ENCODE peak calls at places on chromosomes 5 and 9, in seven cellular contexts. E, Q, N, C, U, P and W are unnamed samples.

GRCh38 chr5:92435781-92436180 is 1052.7 kb upstream of the ARRDC3 start:
- DNase-seq in E (no peak), U (no peak), P (no peak), N (no peak), Q (no peak), C (no peak), W (no peak)

GRCh38 chr5:143036146-143036927 is 266.2 kb downstream of the ARHGAP26 start:
- DNase-seq in Q (no peak), P (no peak), U (no peak), C (no peak), N (no peak), E (no peak), W (no peak)

GRCh38 chr5:64923151-64923685 is 154.5 kb downstream of the CWC27 start:
- DNase-seq in N (peak; percentile 84), Q (peak; percentile 53), C (peak; percentile 84), P (no peak), E (no peak), U (peak; percentile 23), W (no peak)

GRCh38 chr5:1019001-1019651 is 10.5 kb downstream of the NKD2 start:
- DNase-seq in P (no peak), Q (no peak), U (no peak), C (no peak), E (no peak), N (no peak), W (no peak)

GRCh38 chr5:154141686-154142300 is 48.7 kb upstream of the GALNT10 start:
- DNase-seq in Q (peak; percentile 43), E (no peak), U (no peak), P (no peak), N (no peak), C (no peak), W (no peak)

GRCh38 chr5:980941-981340 is 27.7 kb upstream of the NKD2 start:
- DNase-seq in U (no peak), N (no peak), E (no peak), P (no peak), Q (no peak), C (no peak), W (no peak)

GRCh38 chr9:120904061-120904998 is 22.3 kb downstream of the TRAF1 start:
- DNase-seq in U (no peak), C (no peak), Q (no peak), N (no peak), E (no peak), P (no peak), W (no peak)

GRCh38 chr9:124373386-124373785 is 41.9 kb downstream of the PSMB7 start:
- DNase-seq in Q (no peak), P (no peak), E (no peak), U (no peak), N (no peak), C (no peak), W (no peak)

GRCh38 chr5:68279960-68280359 is 64.4 kb downstream of the PIK3R1 start:
- DNase-seq in N (no peak), C (no peak), E (no peak), Q (peak; percentile 55), P (no peak), U (no peak), W (no peak)

GRCh38 chr5:176740702-176741565 is 69.4 kb upstream of the UNC5A start:
- DNase-seq in C (no peak), N (no peak), P (peak; percentile 47), Q (no peak), U (peak; percentile 29), E (no peak), W (no peak)

GRCh38 chr5:172688735-172689572 is 47.9 kb downstream of the NEURL1B start:
- DNase-seq in C (peak; percentile 39), E (no peak), N (peak; percentile 11), U (no peak), P (no peak), Q (no peak), W (peak; percentile 92)

GRCh38 chr5:150599917-150600511 is 40.4 kb upstream of the SYNPO start:
- DNase-seq in Q (no peak), C (peak; percentile 86), N (peak; percentile 86), P (no peak), E (no peak), U (no peak), W (no peak)

GRCh38 chr9:110531776-110532175 is 47.8 kb downstream of the SVEP1 start:
- DNase-seq in U (no peak), Q (peak; percentile 25), N (peak; percentile 55), C (peak; percentile 55), P (no peak), E (no peak), W (no peak)

GRCh38 chr5:11396867-11397266 is 507.4 kb downstream of the CTNND2 start:
- DNase-seq in Q (no peak), E (no peak), U (no peak), C (no peak), N (no peak), P (no peak), W (no peak)

GRCh38 chr5:93831449-93831848 is 90.0 kb upstream of the POU5F2 start:
- DNase-seq in U (no peak), C (peak; percentile 31), P (no peak), E (no peak), Q (no peak), N (peak; percentile 94), W (peak; percentile 40)

GRCh38 chr9:73059304-73059703 is 92.4 kb upstream of the ANXA1 start:
- DNase-seq in P (no peak), E (no peak), C (no peak), N (no peak), U (no peak), Q (no peak), W (no peak)

GRCh38 chr5:66923457-66923856 is 273.1 kb downstream of the CD180 start:
- DNase-seq in P (no peak), E (no peak), C (no peak), U (no peak), Q (no peak), N (no peak), W (no peak)

GRCh38 chr9:102113191-102113590 is 374.7 kb upstream of the GRIN3A start:
- DNase-seq in Q (no peak), U (no peak), P (no peak), E (no peak), C (no peak), N (no peak), W (no peak)

GRCh38 chr5:123438902-123439301 is 15.7 kb upstream of the CEP120 start:
- DNase-seq in E (no peak), N (peak; percentile 28), Q (no peak), P (no peak), C (no peak), U (no peak), W (no peak)

GRCh38 chr5:107372723-107373487 is 297.8 kb downstream of the EFNA5 start:
- DNase-seq in U (no peak), E (no peak), P (no peak), N (peak; percentile 12), C (no peak), Q (no peak), W (no peak)

GRCh38 chr9:70829591-70830265 is 291.7 kb downstream of the TRPM3 start:
- DNase-seq in U (no peak), E (no peak), N (no peak), Q (no peak), C (no peak), P (no peak), W (no peak)

GRCh38 chr5:158451203-158451982 is 592.4 kb upstream of the CLINT1 start:
- DNase-seq in E (no peak), C (no peak), P (no peak), Q (peak; percentile 25), N (peak; percentile 53), U (no peak), W (no peak)

GRCh38 chr5:179793470-179794139 is at the start of gene LTC4S:
- DNase-seq in E (no peak), U (peak; percentile 27), N (peak; percentile 27), C (no peak), P (no peak), Q (no peak), W (no peak)

DNA sequence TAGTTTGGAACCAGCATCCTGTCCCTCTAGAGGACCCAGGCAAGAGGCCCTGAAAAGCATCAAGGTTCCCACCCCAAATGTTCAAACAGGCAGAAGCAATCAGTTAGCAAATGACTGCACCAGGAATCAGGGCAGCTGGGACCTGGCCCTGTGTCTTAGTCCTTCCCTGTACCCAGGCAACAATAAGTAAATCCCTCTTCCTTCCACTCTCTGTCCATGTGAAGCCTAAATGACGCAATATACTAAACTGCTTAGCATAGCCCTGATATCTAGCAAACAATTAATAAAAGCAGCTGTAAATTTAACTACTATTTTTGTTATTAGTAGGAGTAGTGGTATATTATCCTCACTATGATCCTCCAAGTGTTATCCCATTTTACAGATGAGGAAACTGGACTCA is 13.1 kb upstream of the ADRA1B start:
- DNase-seq in E (no peak), U (no peak), N (no peak), Q (no peak), C (no peak), P (no peak), W (no peak)
- H2AK5ac ChIP-seq in E (no peak overlapping the region), U (no peak overlapping the region), N (no peak overlapping the region), Q (no peak overlapping the region), C (no peak overlapping the region), P (no peak overlapping the region), W (no peak overlapping the region)

GRCh38 chr5:3778945-3779344 is 183.3 kb downstream of the IRX1 start:
- DNase-seq in E (no peak), N (no peak), C (no peak), Q (no peak), U (no peak), P (no peak), W (no peak)

GRCh38 chr5:3778000-3778570 is 182.5 kb downstream of the IRX1 start:
- DNase-seq in C (no peak), P (no peak), Q (peak; percentile 34), E (no peak), U (no peak), N (no peak), W (no peak)

GRCh38 chr5:3780278-3780677 is 184.6 kb downstream of the IRX1 start:
- DNase-seq in Q (no peak), P (no peak), N (no peak), U (no peak), C (no peak), E (no peak), W (no peak)

GRCh38 chr5:3784854-3785253 is 189.2 kb downstream of the IRX1 start:
- DNase-seq in E (no peak), N (no peak), Q (no peak), P (no peak), U (no peak), C (no peak), W (no peak)

GRCh38 chr5:3780907-3781306 is 185.3 kb downstream of the IRX1 start:
- DNase-seq in P (no peak), N (no peak), U (no peak), Q (no peak), C (no peak), E (no peak), W (no peak)
- H2AK5ac ChIP-seq in P (no peak overlapping the region), N (no peak overlapping the region), U (no peak overlapping the region), Q (no peak overlapping the region), C (no peak overlapping the region), E (no peak overlapping the region), W (no peak overlapping the region)

GRCh38 chr9:126363250-126363649 is 36.6 kb downstream of the MVB12B start:
- DNase-seq in P (no peak), E (no peak), Q (no peak), U (no peak), N (no peak), C (no peak), W (no peak)
- H2AK5ac ChIP-seq in P (no peak overlapping the region), E (no peak overlapping the region), Q (no peak overlapping the region), U (no peak overlapping the region), N (no peak overlapping the region), C (no peak overlapping the region), W (no peak overlapping the region)

DNA sequence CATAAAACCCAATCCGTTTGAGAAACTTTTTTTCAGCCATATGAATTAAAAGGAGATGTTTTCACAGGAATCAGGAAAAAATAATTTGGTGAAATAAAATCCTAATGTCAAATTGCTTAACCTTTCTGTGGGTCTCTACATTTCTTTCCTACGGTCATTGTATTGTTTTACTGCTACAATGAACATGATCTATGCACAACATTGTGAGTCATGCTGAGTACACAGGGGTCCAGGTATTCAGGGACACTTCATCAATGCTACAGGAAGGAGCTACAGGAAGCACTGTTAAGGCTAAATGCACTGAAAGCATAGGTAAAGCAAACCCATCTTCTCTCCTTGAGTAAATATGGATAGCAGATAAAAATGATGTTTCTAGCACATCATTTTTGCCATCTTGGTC is 85.7 kb downstream of the DIRAS2 start:
- DNase-seq in Q (no peak), C (no peak), E (no peak), U (no peak), P (no peak), N (no peak), W (no peak)
- H2AK5ac ChIP-seq in Q (no peak overlapping the region), C (no peak overlapping the region), E (no peak overlapping the region), U (no peak overlapping the region), P (no peak overlapping the region), N (no peak overlapping the region), W (no peak overlapping the region)